ENCODE peak calls at places on chromosomes 6 and 20, in nine cellular contexts. H is AG08395, F is ELF-1, Q is iris pigment epithelial cell, W is cardiac muscle cell, B is GM23248, E is HCT116, S is right atrium auricular region, X is OCI-M1. C is an unnamed sample.

GRCh38 chr20:44632103-44632752 is 19.3 kb downstream of the ADA start:
- DNase-seq in H (no peak), F (no peak), Q (no peak), W (no peak), B (no peak), E (no peak), S (no peak), X (no peak), C (no peak)

GRCh38 chr6:14231546-14232280 is 114.1 kb downstream of the CD83 start:
- DNase-seq in H (no peak), F (no peak), Q (no peak), W (no peak), B (peak), E (no peak), S (no peak), X (no peak), C (no peak)

GRCh38 chr20:53757472-53757913 is 163.9 kb upstream of the ZNF217 start:
- DNase-seq in H (no peak), F (no peak), Q (no peak), W (no peak), B (no peak), E (no peak), S (no peak), X (no peak), C (no peak)

GRCh38 chr20:35370751-35371150 is 41.0 kb downstream of the UQCC1 start:
- DNase-seq in H (no peak), F (no peak), Q (peak), W (no peak), B (no peak), E (no peak), S (no peak), X (no peak), C (no peak)

GRCh38 chr6:157269261-157269794 is 54.0 kb downstream of the TMEM242 start:
- DNase-seq in H (peak), F (peak), Q (peak), W (peak), B (peak), E (no peak), S (peak), X (no peak), C (no peak)

GRCh38 chr6:107080036-107080435 is 35.3 kb downstream of the BEND3 start:
- DNase-seq in H (no peak), F (peak), Q (no peak), W (no peak), B (no peak), E (peak), S (no peak), X (peak), C (peak)

GRCh38 chr20:36275011-36275410 is 31.1 kb upstream of the DLGAP4 start:
- DNase-seq in H (no peak), F (no peak), Q (no peak), W (no peak), B (no peak), E (no peak), S (no peak), X (no peak), C (no peak)

GRCh38 chr6:3608159-3608558 is 143.4 kb downstream of the PXDC1 start:
- DNase-seq in H (no peak), F (no peak), Q (no peak), W (no peak), B (no peak), E (no peak), S (no peak), X (no peak), C (no peak)

GRCh38 chr20:45300961-45301360 is 5.7 kb upstream of the RBPJL start:
- DNase-seq in H (peak), F (peak), Q (peak), W (peak), B (peak), E (peak), S (no peak), X (peak), C (peak)

GRCh38 chr6:106974337-106974998 is at the start of gene CD24:
- DNase-seq in H (no peak), F (peak), Q (no peak), W (no peak), B (no peak), E (no peak), S (no peak), X (peak), C (no peak)